ENCODE peak calls at places on chromosome 11, in nine cellular contexts. One of them, this sample, is unnamed.

GRCh38 chr11:126424471-126425039 is 69.1 kb downstream of the ST3GAL4 start:
- DNase-seq in AG09309: no peak
- DNase-seq in foreskin fibroblast: no peak
- DNase-seq in gastrocnemius medialis: no peak
- DNase-seq in B cell: no peak
- DNase-seq in PC-3: no peak
- DNase-seq in cardiac fibroblast: no peak
- DNase-seq in glutamatergic neuron: no peak
- DNase-seq in IMR-90: no peak
- DNase-seq in this sample: no peak

GRCh38 chr11:111555255-111555654 is 14.7 kb downstream of the LAYN start:
- DNase-seq in AG09309: no peak
- DNase-seq in foreskin fibroblast: peak; percentile 61
- DNase-seq in gastrocnemius medialis: no peak
- DNase-seq in B cell: no peak
- DNase-seq in PC-3: peak; percentile 55
- DNase-seq in cardiac fibroblast: peak; percentile 64
- DNase-seq in glutamatergic neuron: no peak
- DNase-seq in IMR-90: peak; percentile 79
- DNase-seq in this sample: no peak

GRCh38 chr11:12121504-12121903 is 11.1 kb downstream of the MICAL2 start:
- DNase-seq in AG09309: no peak
- DNase-seq in foreskin fibroblast: no peak
- DNase-seq in gastrocnemius medialis: no peak
- DNase-seq in B cell: no peak
- DNase-seq in PC-3: no peak
- DNase-seq in cardiac fibroblast: no peak
- DNase-seq in glutamatergic neuron: peak; percentile 36
- DNase-seq in IMR-90: no peak
- DNase-seq in this sample: no peak

GRCh38 chr11:126898802-126899201 is 101.8 kb downstream of the KIRREL3 start:
- DNase-seq in AG09309: no peak
- DNase-seq in foreskin fibroblast: no peak
- DNase-seq in gastrocnemius medialis: no peak
- DNase-seq in B cell: no peak
- DNase-seq in PC-3: no peak
- DNase-seq in cardiac fibroblast: no peak
- DNase-seq in glutamatergic neuron: no peak
- DNase-seq in IMR-90: no peak
- DNase-seq in this sample: no peak

GRCh38 chr11:126062679-126063509 is at the start of gene CDON:
- DNase-seq in AG09309: peak; percentile 54
- DNase-seq in foreskin fibroblast: peak; percentile 97
- DNase-seq in gastrocnemius medialis: peak; percentile 87
- DNase-seq in B cell: peak; percentile 61
- DNase-seq in PC-3: peak; percentile 97
- DNase-seq in cardiac fibroblast: peak; percentile 92
- DNase-seq in glutamatergic neuron: peak; percentile 94
- DNase-seq in IMR-90: peak; percentile 87
- DNase-seq in this sample: peak; percentile 95

GRCh38 chr11:42171046-42171445 is 711.6 kb upstream of the LRRC4C start:
- DNase-seq in AG09309: no peak
- DNase-seq in foreskin fibroblast: no peak
- DNase-seq in gastrocnemius medialis: no peak
- DNase-seq in B cell: no peak
- DNase-seq in PC-3: no peak
- DNase-seq in cardiac fibroblast: peak; percentile 5
- DNase-seq in glutamatergic neuron: no peak
- DNase-seq in IMR-90: no peak
- DNase-seq in this sample: no peak

GRCh38 chr11:111463276-111463675 is 48.9 kb downstream of the BTG4 start:
- DNase-seq in AG09309: no peak
- DNase-seq in foreskin fibroblast: no peak
- DNase-seq in gastrocnemius medialis: no peak
- DNase-seq in B cell: no peak
- DNase-seq in PC-3: no peak
- DNase-seq in cardiac fibroblast: no peak
- DNase-seq in glutamatergic neuron: no peak
- DNase-seq in IMR-90: no peak
- DNase-seq in this sample: no peak

GRCh38 chr11:70867661-70868060 is 384.7 kb downstream of the SHANK2 start:
- DNase-seq in AG09309: no peak
- DNase-seq in foreskin fibroblast: no peak
- DNase-seq in gastrocnemius medialis: no peak
- DNase-seq in B cell: no peak
- DNase-seq in PC-3: no peak
- DNase-seq in cardiac fibroblast: no peak
- DNase-seq in glutamatergic neuron: no peak
- DNase-seq in IMR-90: no peak
- DNase-seq in this sample: no peak

GRCh38 chr11:12897867-12898266 is 111.2 kb upstream of the RASSF10 start:
- DNase-seq in AG09309: no peak
- DNase-seq in foreskin fibroblast: peak; percentile 35
- DNase-seq in gastrocnemius medialis: peak; percentile 92
- DNase-seq in B cell: no peak
- DNase-seq in PC-3: no peak
- DNase-seq in cardiac fibroblast: no peak
- DNase-seq in glutamatergic neuron: no peak
- DNase-seq in IMR-90: no peak
- DNase-seq in this sample: no peak

GRCh38 chr11:45444796-45445195 is 158.7 kb upstream of the SYT13 start:
- DNase-seq in AG09309: no peak
- DNase-seq in foreskin fibroblast: no peak
- DNase-seq in gastrocnemius medialis: no peak
- DNase-seq in B cell: no peak
- DNase-seq in PC-3: peak; percentile 16
- DNase-seq in cardiac fibroblast: no peak
- DNase-seq in glutamatergic neuron: no peak
- DNase-seq in IMR-90: no peak
- DNase-seq in this sample: no peak

GRCh38 chr11:45073575-45074225 is 72.7 kb upstream of the PRDM11 start:
- DNase-seq in AG09309: no peak
- DNase-seq in foreskin fibroblast: no peak
- DNase-seq in gastrocnemius medialis: no peak
- DNase-seq in B cell: peak; percentile 62
- DNase-seq in PC-3: no peak
- DNase-seq in cardiac fibroblast: no peak
- DNase-seq in glutamatergic neuron: no peak
- DNase-seq in IMR-90: no peak
- DNase-seq in this sample: no peak

GRCh38 chr11:104028476-104028875 is 8.0 kb upstream of the DDI1 start:
- DNase-seq in AG09309: no peak
- DNase-seq in foreskin fibroblast: peak; percentile 6
- DNase-seq in gastrocnemius medialis: no peak
- DNase-seq in B cell: no peak
- DNase-seq in PC-3: no peak
- DNase-seq in cardiac fibroblast: peak; percentile 6
- DNase-seq in glutamatergic neuron: no peak
- DNase-seq in IMR-90: peak; percentile 7
- DNase-seq in this sample: no peak

GRCh38 chr11:27471588-27472397 is 797 bp downstream of the LGR4 start:
- DNase-seq in AG09309: no peak
- DNase-seq in foreskin fibroblast: peak; percentile 60
- DNase-seq in gastrocnemius medialis: peak; percentile 34
- DNase-seq in B cell: peak; percentile 49
- DNase-seq in PC-3: peak; percentile 21
- DNase-seq in cardiac fibroblast: no peak
- DNase-seq in glutamatergic neuron: peak; percentile 52
- DNase-seq in IMR-90: no peak
- DNase-seq in this sample: peak; percentile 47

GRCh38 chr11:12810497-12810896 is 136.3 kb downstream of the TEAD1 start:
- DNase-seq in AG09309: no peak
- DNase-seq in foreskin fibroblast: peak; percentile 36
- DNase-seq in gastrocnemius medialis: no peak
- DNase-seq in B cell: no peak
- DNase-seq in PC-3: no peak
- DNase-seq in cardiac fibroblast: peak; percentile 70
- DNase-seq in glutamatergic neuron: no peak
- DNase-seq in IMR-90: peak; percentile 64
- DNase-seq in this sample: no peak

GRCh38 chr11:35216962-35217667 is 78.1 kb downstream of the CD44 start:
- DNase-seq in AG09309: no peak
- DNase-seq in foreskin fibroblast: peak; percentile 26
- DNase-seq in gastrocnemius medialis: no peak
- DNase-seq in B cell: no peak
- DNase-seq in PC-3: no peak
- DNase-seq in cardiac fibroblast: no peak
- DNase-seq in glutamatergic neuron: no peak
- DNase-seq in IMR-90: no peak
- DNase-seq in this sample: no peak

GRCh38 chr11:67371549-67372231 is 1.7 kb downstream of the CLCF1 start:
- DNase-seq in AG09309: no peak
- DNase-seq in foreskin fibroblast: peak; percentile 82
- DNase-seq in gastrocnemius medialis: no peak
- DNase-seq in B cell: peak; percentile 71
- DNase-seq in PC-3: peak; percentile 62
- DNase-seq in cardiac fibroblast: peak; percentile 67
- DNase-seq in glutamatergic neuron: peak; percentile 47
- DNase-seq in IMR-90: peak; percentile 52
- DNase-seq in this sample: peak; percentile 53

GRCh38 chr11:29159552-29160465 is 857.0 kb downstream of the KCNA4 start:
- DNase-seq in AG09309: peak; percentile 34
- DNase-seq in foreskin fibroblast: peak; percentile 76
- DNase-seq in gastrocnemius medialis: no peak
- DNase-seq in B cell: no peak
- DNase-seq in PC-3: peak; percentile 84
- DNase-seq in cardiac fibroblast: peak; percentile 91
- DNase-seq in glutamatergic neuron: peak; percentile 53
- DNase-seq in IMR-90: peak; percentile 90
- DNase-seq in this sample: peak; percentile 70
- TF ChIP-seq CTCF in AG09309: peak; percentile 80
- TF ChIP-seq CTCF in foreskin fibroblast: peak; percentile 66
- TF ChIP-seq CTCF in gastrocnemius medialis: no peak
- TF ChIP-seq CTCF in B cell: no peak
- TF ChIP-seq CTCF in PC-3: peak; percentile 88
- TF ChIP-seq CTCF in cardiac fibroblast: peak; percentile 78
- TF ChIP-seq CTCF in glutamatergic neuron: peak; percentile 64
- TF ChIP-seq CTCF in IMR-90: peak; percentile 85
- TF ChIP-seq CTCF in this sample: peak; percentile 55

GRCh38 chr11:131914299-131914902 is 544.0 kb downstream of the NTM start:
- DNase-seq in AG09309: no peak
- DNase-seq in foreskin fibroblast: peak; percentile 54
- DNase-seq in gastrocnemius medialis: no peak
- DNase-seq in B cell: no peak
- DNase-seq in PC-3: peak; percentile 20
- DNase-seq in cardiac fibroblast: peak; percentile 59
- DNase-seq in glutamatergic neuron: no peak
- DNase-seq in IMR-90: peak; percentile 44
- DNase-seq in this sample: no peak
- TF ChIP-seq CTCF in AG09309: peak; percentile 51
- TF ChIP-seq CTCF in foreskin fibroblast: peak; percentile 38
- TF ChIP-seq CTCF in gastrocnemius medialis: no peak
- TF ChIP-seq CTCF in B cell: no peak
- TF ChIP-seq CTCF in PC-3: peak; percentile 52
- TF ChIP-seq CTCF in cardiac fibroblast: peak; percentile 45
- TF ChIP-seq CTCF in glutamatergic neuron: peak; percentile 64
- TF ChIP-seq CTCF in IMR-90: peak; percentile 56
- TF ChIP-seq CTCF in this sample: peak; percentile 58

DNA sequence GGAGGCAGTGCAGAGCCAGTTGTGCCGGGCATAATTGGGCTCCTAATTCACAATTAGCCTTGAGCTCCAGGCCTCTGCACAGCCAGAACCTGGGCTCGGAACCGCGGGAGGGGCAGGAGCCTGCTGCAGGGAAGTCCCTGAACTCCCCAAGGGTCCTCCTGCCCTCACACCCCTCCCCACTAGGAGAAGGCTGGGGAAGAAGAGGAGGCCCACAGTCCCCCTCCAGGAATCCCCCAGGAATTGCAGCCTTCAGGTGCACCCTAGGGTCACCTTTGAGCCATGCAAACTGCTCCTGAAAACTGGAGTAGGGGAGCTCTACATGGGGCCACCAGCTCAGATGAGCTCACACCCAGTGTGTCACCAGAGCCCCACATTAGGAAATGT is 93.8 kb upstream of the LMO1 start:
- DNase-seq in AG09309: no peak
- DNase-seq in foreskin fibroblast: no peak
- DNase-seq in gastrocnemius medialis: no peak
- DNase-seq in B cell: no peak
- DNase-seq in PC-3: no peak
- DNase-seq in cardiac fibroblast: no peak
- DNase-seq in glutamatergic neuron: no peak
- DNase-seq in IMR-90: no peak
- DNase-seq in this sample: no peak
- TF ChIP-seq CTCF in AG09309: no peak
- TF ChIP-seq CTCF in foreskin fibroblast: no peak
- TF ChIP-seq CTCF in gastrocnemius medialis: no peak
- TF ChIP-seq CTCF in B cell: no peak
- TF ChIP-seq CTCF in PC-3: no peak
- TF ChIP-seq CTCF in cardiac fibroblast: no peak
- TF ChIP-seq CTCF in glutamatergic neuron: no peak
- TF ChIP-seq CTCF in IMR-90: no peak
- TF ChIP-seq CTCF in this sample: no peak

GRCh38 chr11:86500500-86501170 is 125.9 kb downstream of the CCDC81 start:
- DNase-seq in AG09309: no peak
- DNase-seq in foreskin fibroblast: no peak
- DNase-seq in gastrocnemius medialis: no peak
- DNase-seq in B cell: no peak
- DNase-seq in PC-3: no peak
- DNase-seq in cardiac fibroblast: no peak
- DNase-seq in glutamatergic neuron: no peak
- DNase-seq in IMR-90: no peak
- DNase-seq in this sample: no peak

GRCh38 chr11:86497310-86497709 is 122.6 kb downstream of the CCDC81 start:
- DNase-seq in AG09309: no peak
- DNase-seq in foreskin fibroblast: peak; percentile 57
- DNase-seq in gastrocnemius medialis: no peak
- DNase-seq in B cell: no peak
- DNase-seq in PC-3: no peak
- DNase-seq in cardiac fibroblast: peak; percentile 63
- DNase-seq in glutamatergic neuron: no peak
- DNase-seq in IMR-90: peak; percentile 67
- DNase-seq in this sample: no peak

GRCh38 chr11:86497836-86498235 is 123.1 kb downstream of the CCDC81 start:
- DNase-seq in AG09309: no peak
- DNase-seq in foreskin fibroblast: no peak
- DNase-seq in gastrocnemius medialis: no peak
- DNase-seq in B cell: no peak
- DNase-seq in PC-3: no peak
- DNase-seq in cardiac fibroblast: no peak
- DNase-seq in glutamatergic neuron: no peak
- DNase-seq in IMR-90: no peak
- DNase-seq in this sample: no peak

GRCh38 chr11:86502137-86502536 is 127.5 kb downstream of the CCDC81 start:
- DNase-seq in AG09309: no peak
- DNase-seq in foreskin fibroblast: peak; percentile 25
- DNase-seq in gastrocnemius medialis: no peak
- DNase-seq in B cell: no peak
- DNase-seq in PC-3: peak; percentile 9
- DNase-seq in cardiac fibroblast: no peak
- DNase-seq in glutamatergic neuron: no peak
- DNase-seq in IMR-90: no peak
- DNase-seq in this sample: no peak

DNA sequence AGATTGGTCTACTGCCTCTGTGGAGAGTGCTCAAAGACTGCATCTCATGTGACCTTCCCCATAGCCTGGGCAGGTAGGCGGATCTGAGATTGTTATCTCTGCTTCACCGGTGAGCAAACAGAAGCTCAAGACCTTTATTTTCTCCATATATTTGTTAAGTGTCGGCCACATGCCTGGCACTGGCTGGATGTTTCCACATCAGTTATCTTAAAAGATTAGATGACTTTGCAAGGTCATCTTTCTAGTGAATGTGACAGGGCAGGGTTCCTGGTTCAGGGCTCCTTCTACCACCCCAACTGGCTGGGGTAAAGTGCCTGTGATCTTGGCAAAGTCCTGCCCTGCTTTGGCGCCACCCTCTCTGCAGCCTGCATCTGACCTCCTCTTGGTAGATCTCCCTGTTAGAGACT is 125.0 kb downstream of the CCDC81 start:
- DNase-seq in AG09309: no peak
- DNase-seq in foreskin fibroblast: no peak
- DNase-seq in gastrocnemius medialis: no peak
- DNase-seq in B cell: no peak
- DNase-seq in PC-3: peak; percentile 13
- DNase-seq in cardiac fibroblast: no peak
- DNase-seq in glutamatergic neuron: no peak
- DNase-seq in IMR-90: no peak
- DNase-seq in this sample: no peak
- TF ChIP-seq CTCF in AG09309: no peak
- TF ChIP-seq CTCF in foreskin fibroblast: no peak
- TF ChIP-seq CTCF in gastrocnemius medialis: no peak
- TF ChIP-seq CTCF in B cell: no peak
- TF ChIP-seq CTCF in PC-3: no peak
- TF ChIP-seq CTCF in cardiac fibroblast: no peak
- TF ChIP-seq CTCF in glutamatergic neuron: no peak
- TF ChIP-seq CTCF in IMR-90: no peak
- TF ChIP-seq CTCF in this sample: no peak

This sample was measured in endothelial cell.